ENCODE peak calls at places on chromosome 4, in six cellular contexts. Y is foreskin keratinocyte, Z is SK-N-SH, A is MM.1S, K is brain microvascular endothelial cell, O is uterus. B is an unnamed sample.

GRCh38 chr4:2247128-2248043 is 5.5 kb upstream of the HAUS3 start:
- DNase-seq in Y (no peak), Z (peak; percentile 31), A (no peak), K (no peak), O (peak; percentile 15), B (no peak)

GRCh38 chr4:163332526-163333405 is at the start of gene NPY1R:
- DNase-seq in Y (peak; percentile 50), Z (peak; percentile 78), A (peak; percentile 76), K (peak; percentile 82), O (peak; percentile 55), B (peak; percentile 68)

GRCh38 chr4:3387943-3388348 is 53.8 kb upstream of the HGFAC start:
- DNase-seq in Y (peak; percentile 38), Z (peak; percentile 44), A (no peak), K (peak; percentile 45), O (peak; percentile 67), B (peak; percentile 41)

GRCh38 chr4:168475745-168476144 is 4.5 kb downstream of the DDX60L start:
- DNase-seq in Y (no peak), Z (no peak), A (no peak), K (no peak), O (no peak), B (no peak)

GRCh38 chr4:130127297-130127696 is 1031.3 kb downstream of the C4orf33 start:
- DNase-seq in Y (no peak), Z (no peak), A (no peak), K (no peak), O (no peak), B (no peak)

GRCh38 chr4:189128341-189128740 is 812.3 kb upstream of the FRG1 start:
- DNase-seq in Y (peak; percentile 78), Z (no peak), A (no peak), K (no peak), O (no peak), B (peak; percentile 28)

GRCh38 chr4:1736820-1737219 is 15.5 kb downstream of the TACC3 start:
- DNase-seq in Y (no peak), Z (no peak), A (no peak), K (no peak), O (no peak), B (no peak)

GRCh38 chr4:80532674-80533333 is 197.3 kb downstream of the CFAP299 start:
- DNase-seq in Y (no peak), Z (no peak), A (no peak), K (no peak), O (no peak), B (no peak)

GRCh38 chr4:72031868-72032619 is at the start of gene NPFFR2:
- DNase-seq in Y (no peak), Z (peak; percentile 62), A (no peak), K (peak; percentile 4), O (no peak), B (peak; percentile 8)

GRCh38 chr4:5970381-5971076 is 47.7 kb downstream of the C4orf50 start:
- DNase-seq in Y (no peak), Z (no peak), A (no peak), K (no peak), O (no peak), B (no peak)

GRCh38 chr4:7333801-7334421 is 100.8 kb downstream of the PSAPL1 start:
- DNase-seq in Y (no peak), Z (no peak), A (no peak), K (no peak), O (no peak), B (no peak)

GRCh38 chr4:7336732-7337131 is 98.0 kb downstream of the PSAPL1 start:
- DNase-seq in Y (no peak), Z (no peak), A (no peak), K (no peak), O (no peak), B (no peak)

GRCh38 chr4:7336067-7336569 is 98.6 kb downstream of the PSAPL1 start:
- DNase-seq in Y (no peak), Z (no peak), A (no peak), K (no peak), O (no peak), B (no peak)

GRCh38 chr4:7334521-7335275 is 100.0 kb downstream of the PSAPL1 start:
- DNase-seq in Y (peak; percentile 45), Z (no peak), A (no peak), K (no peak), O (no peak), B (no peak)

DNA sequence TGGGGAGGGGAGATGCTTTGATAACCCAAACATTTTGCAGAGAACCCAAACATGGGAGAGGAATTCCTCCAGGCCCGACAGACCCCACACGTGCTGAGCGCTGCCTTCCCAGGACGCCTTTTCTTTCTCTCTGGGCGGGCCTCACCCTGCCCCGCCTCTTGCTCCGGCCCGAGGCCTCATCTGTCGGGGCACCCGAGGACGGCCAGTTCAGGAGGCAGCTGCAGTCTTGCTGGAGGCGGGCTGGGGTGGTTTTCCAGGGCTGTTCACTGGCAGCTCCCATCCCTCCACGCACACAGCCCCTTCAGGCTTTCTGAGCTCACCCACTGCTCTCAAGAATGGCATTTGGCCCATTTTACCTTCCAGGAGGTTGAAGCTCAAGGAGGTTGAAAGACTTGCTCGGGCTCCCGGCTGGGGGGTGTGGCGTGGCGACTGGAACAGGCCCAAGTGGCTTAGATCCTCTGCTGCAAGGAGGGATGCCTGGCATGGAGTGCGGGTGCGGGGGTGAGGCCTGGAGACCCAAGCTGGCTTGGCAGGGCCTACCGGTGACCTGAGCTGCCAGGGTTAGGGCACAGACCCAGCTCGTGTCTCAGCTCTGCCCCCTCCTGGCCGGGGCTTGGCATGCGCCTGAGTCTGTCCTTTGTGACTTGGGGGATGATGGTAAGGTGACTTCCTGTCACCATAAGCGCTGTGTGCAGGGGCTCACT is 99.2 kb downstream of the PSAPL1 start:
- DNase-seq in Y (peak; percentile 40), Z (peak; percentile 83), A (peak; percentile 48), K (no peak), O (peak; percentile 36), B (peak; percentile 25)
- H3K27ac ChIP-seq in Y (no peak overlapping the region), Z (no peak overlapping the region), A (no peak overlapping the region), K (no peak overlapping the region), O (no peak overlapping the region), B (peak overlapping the region; percentile 17)

GRCh38 chr4:61500883-61501282 is 300.8 kb downstream of the ADGRL3 start:
- DNase-seq in Y (no peak), Z (no peak), A (no peak), K (no peak), O (no peak), B (peak; percentile 13)
- TF ChIP-seq CTCF in Y (peak; percentile 63), Z (no peak), A (no peak), K (peak; percentile 53), O (no peak), B (peak; percentile 14)

GRCh38 chr4:165379662-165380061 is 854 bp downstream of the CPE start:
- DNase-seq in Y (no peak), Z (peak; percentile 50), A (no peak), K (peak; percentile 79), O (peak; percentile 26), B (no peak)

GRCh38 chr4:165378398-165378762 is 428 bp upstream of the CPE start:
- DNase-seq in Y (no peak), Z (no peak), A (no peak), K (no peak), O (no peak), B (no peak)

GRCh38 chr4:165375465-165375864 is 3.3 kb upstream of the CPE start:
- DNase-seq in Y (no peak), Z (no peak), A (no peak), K (no peak), O (no peak), B (no peak)

GRCh38 chr4:165381821-165382373 is 3.1 kb downstream of the CPE start:
- DNase-seq in Y (no peak), Z (no peak), A (no peak), K (no peak), O (no peak), B (no peak)

GRCh38 chr4:165378763-165379631 is at the start of gene CPE:
- DNase-seq in Y (no peak), Z (peak; percentile 95), A (peak; percentile 63), K (peak; percentile 71), O (peak; percentile 72), B (peak; percentile 82)
- H3K27ac ChIP-seq in Y (no peak within 1 kb of the TSS), Z (peak within 1 kb of the TSS; percentile 86), A (no peak within 1 kb of the TSS), K (no peak within 1 kb of the TSS), O (peak within 1 kb of the TSS; percentile 75), B (peak within 1 kb of the TSS; percentile 31)

GRCh38 chr4:67875011-67875410 is 8.8 kb downstream of the TMPRSS11D start:
- DNase-seq in Y (no peak), Z (no peak), A (no peak), K (no peak), O (no peak), B (no peak)

GRCh38 chr4:67873116-67873515 is 10.7 kb downstream of the TMPRSS11D start:
- DNase-seq in Y (peak; percentile 66), Z (no peak), A (no peak), K (no peak), O (no peak), B (no peak)

GRCh38 chr4:67869580-67870190 is 14.1 kb downstream of the TMPRSS11D start:
- DNase-seq in Y (no peak), Z (no peak), A (no peak), K (no peak), O (no peak), B (no peak)

GRCh38 chr4:67877086-67877485 is 6.7 kb downstream of the TMPRSS11D start:
- DNase-seq in Y (no peak), Z (no peak), A (no peak), K (no peak), O (no peak), B (no peak)

GRCh38 chr4:67871867-67872266 is 11.9 kb downstream of the TMPRSS11D start:
- DNase-seq in Y (no peak), Z (peak; percentile 20), A (peak; percentile 49), K (peak; percentile 39), O (no peak), B (peak; percentile 43)
- TF ChIP-seq CTCF in Y (peak; percentile 89), Z (peak; percentile 77), A (peak; percentile 51), K (peak; percentile 37), O (no peak), B (peak; percentile 57)

GRCh38 chr4:158812543-158812942 is 43.7 kb downstream of the FNIP2 start:
- DNase-seq in Y (no peak), Z (no peak), A (no peak), K (no peak), O (no peak), B (no peak)

GRCh38 chr4:158811216-158811540 is 42.4 kb downstream of the FNIP2 start:
- DNase-seq in Y (no peak), Z (no peak), A (no peak), K (no peak), O (no peak), B (no peak)

GRCh38 chr4:158810487-158811215 is 41.8 kb downstream of the FNIP2 start:
- DNase-seq in Y (peak; percentile 85), Z (no peak), A (no peak), K (peak; percentile 98), O (peak; percentile 76), B (peak; percentile 74)

GRCh38 chr4:158812133-158812532 is 43.3 kb downstream of the FNIP2 start:
- DNase-seq in Y (no peak), Z (no peak), A (no peak), K (no peak), O (no peak), B (no peak)

GRCh38 chr4:158811704-158812103 is 42.9 kb downstream of the FNIP2 start:
- DNase-seq in Y (no peak), Z (no peak), A (no peak), K (peak; percentile 40), O (no peak), B (no peak)
- H3K27ac ChIP-seq in Y (peak overlapping the region; percentile 68), Z (no peak overlapping the region), A (no peak overlapping the region), K (peak overlapping the region; percentile 95), O (peak overlapping the region; percentile 62), B (no peak overlapping the region)

GRCh38 chr4:12359420-12359819 is 930.7 kb upstream of the HS3ST1 start:
- DNase-seq in Y (no peak), Z (no peak), A (no peak), K (no peak), O (no peak), B (no peak)
- TF ChIP-seq CTCF in Y (no peak), Z (no peak), A (no peak), K (no peak), O (no peak), B (no peak)

GRCh38 chr4:113692809-113693411 is 68.6 kb downstream of the CAMK2D start:
- DNase-seq in Y (no peak), Z (no peak), A (peak; percentile 6), K (no peak), O (no peak), B (no peak)
- H3K27ac ChIP-seq in Y (no peak overlapping the region), Z (no peak overlapping the region), A (no peak overlapping the region), K (no peak overlapping the region), O (no peak overlapping the region), B (no peak overlapping the region)

B was measured in RWPE1.